ENCODE peak calls at places on chromosomes 2 and 18, in four cellular contexts. One of them, this sample, is unnamed.

GRCh38 chr2:186486651-186487647 is 889 bp downstream of the ZC3H15 start:
- DNase-seq in suprapubic skin: no peak
- DNase-seq in HCT116: no peak
- DNase-seq in GM12878: no peak
- DNase-seq in this sample: no peak

GRCh38 chr2:152594022-152594712 is 123.1 kb downstream of the PRPF40A start:
- DNase-seq in suprapubic skin: no peak
- DNase-seq in HCT116: no peak
- DNase-seq in GM12878: no peak
- DNase-seq in this sample: no peak

GRCh38 chr2:148552675-148553331 is 91.7 kb upstream of the EPC2 start:
- DNase-seq in suprapubic skin: no peak
- DNase-seq in HCT116: no peak
- DNase-seq in GM12878: no peak
- DNase-seq in this sample: no peak

GRCh38 chr2:205484717-205485116 is 197.6 kb upstream of the NRP2 start:
- DNase-seq in suprapubic skin: no peak
- DNase-seq in HCT116: no peak
- DNase-seq in GM12878: no peak
- DNase-seq in this sample: no peak

GRCh38 chr2:178764097-178764496 is 43.1 kb downstream of the TTN start:
- DNase-seq in suprapubic skin: no peak
- DNase-seq in HCT116: no peak
- DNase-seq in GM12878: no peak
- DNase-seq in this sample: no peak

GRCh38 chr18:75063615-75064512 is 145.1 kb downstream of the PTGR3 start:
- DNase-seq in suprapubic skin: no peak
- DNase-seq in HCT116: no peak
- DNase-seq in GM12878: no peak
- DNase-seq in this sample: no peak

GRCh38 chr2:95208101-95208500 is 780 bp downstream of the ZNF892 start:
- DNase-seq in suprapubic skin: no peak
- DNase-seq in HCT116: no peak
- DNase-seq in GM12878: no peak
- DNase-seq in this sample: no peak

GRCh38 chr18:39453882-39454281 is 1888.3 kb upstream of the CELF4 start:
- DNase-seq in suprapubic skin: no peak
- DNase-seq in HCT116: no peak
- DNase-seq in GM12878: no peak
- DNase-seq in this sample: no peak

GRCh38 chr2:101743288-101743687 is 45.8 kb downstream of the MAP4K4 start:
- DNase-seq in suprapubic skin: no peak
- DNase-seq in HCT116: no peak
- DNase-seq in GM12878: no peak
- DNase-seq in this sample: no peak

GRCh38 chr2:219175928-219176817 is 552 bp downstream of the CNPPD1 start:
- DNase-seq in suprapubic skin: no peak
- DNase-seq in HCT116: no peak
- DNase-seq in GM12878: no peak
- DNase-seq in this sample: peak; percentile 52

GRCh38 chr18:13035249-13035914 is 44.2 kb downstream of the CEP192 start:
- DNase-seq in suprapubic skin: no peak
- DNase-seq in HCT116: no peak
- DNase-seq in GM12878: no peak
- DNase-seq in this sample: no peak

GRCh38 chr2:151410485-151410833 is 757 bp downstream of the RIF1 start:
- DNase-seq in suprapubic skin: no peak
- DNase-seq in HCT116: no peak
- DNase-seq in GM12878: no peak
- DNase-seq in this sample: no peak

GRCh38 chr2:47002480-47003381 is 87.1 kb upstream of the MCFD2 start:
- DNase-seq in suprapubic skin: no peak
- DNase-seq in HCT116: no peak
- DNase-seq in GM12878: no peak
- DNase-seq in this sample: no peak

GRCh38 chr18:51767293-51767692 is 569.8 kb upstream of the MEX3C start:
- DNase-seq in suprapubic skin: no peak
- DNase-seq in HCT116: no peak
- DNase-seq in GM12878: no peak
- DNase-seq in this sample: no peak
- TF ChIP-seq POLR2A in suprapubic skin: no peak
- TF ChIP-seq POLR2A in HCT116: no peak
- TF ChIP-seq POLR2A in GM12878: no peak
- TF ChIP-seq POLR2A in this sample: no peak

GRCh38 chr2:144513388-144514100 is 6.4 kb downstream of the ZEB2 start:
- DNase-seq in suprapubic skin: no peak
- DNase-seq in HCT116: no peak
- DNase-seq in GM12878: no peak
- DNase-seq in this sample: no peak

GRCh38 chr2:144515694-144516416 is 4.1 kb downstream of the ZEB2 start:
- DNase-seq in suprapubic skin: no peak
- DNase-seq in HCT116: no peak
- DNase-seq in GM12878: no peak
- DNase-seq in this sample: peak; percentile 59

GRCh38 chr2:144515425-144515693 is 4.6 kb downstream of the ZEB2 start:
- DNase-seq in suprapubic skin: no peak
- DNase-seq in HCT116: no peak
- DNase-seq in GM12878: no peak
- DNase-seq in this sample: no peak

GRCh38 chr2:144516417-144516980 is 3.4 kb downstream of the ZEB2 start:
- DNase-seq in suprapubic skin: no peak
- DNase-seq in HCT116: no peak
- DNase-seq in GM12878: no peak
- DNase-seq in this sample: no peak

GRCh38 chr2:144514731-144515424 is 5.0 kb downstream of the ZEB2 start:
- DNase-seq in suprapubic skin: no peak
- DNase-seq in HCT116: no peak
- DNase-seq in GM12878: no peak
- DNase-seq in this sample: no peak
- H3K4me3 ChIP-seq in suprapubic skin: peak overlapping the region; percentile 72
- H3K4me3 ChIP-seq in HCT116: no peak overlapping the region
- H3K4me3 ChIP-seq in GM12878: no peak overlapping the region
- H3K4me3 ChIP-seq in this sample: peak overlapping the region; percentile 49

DNA sequence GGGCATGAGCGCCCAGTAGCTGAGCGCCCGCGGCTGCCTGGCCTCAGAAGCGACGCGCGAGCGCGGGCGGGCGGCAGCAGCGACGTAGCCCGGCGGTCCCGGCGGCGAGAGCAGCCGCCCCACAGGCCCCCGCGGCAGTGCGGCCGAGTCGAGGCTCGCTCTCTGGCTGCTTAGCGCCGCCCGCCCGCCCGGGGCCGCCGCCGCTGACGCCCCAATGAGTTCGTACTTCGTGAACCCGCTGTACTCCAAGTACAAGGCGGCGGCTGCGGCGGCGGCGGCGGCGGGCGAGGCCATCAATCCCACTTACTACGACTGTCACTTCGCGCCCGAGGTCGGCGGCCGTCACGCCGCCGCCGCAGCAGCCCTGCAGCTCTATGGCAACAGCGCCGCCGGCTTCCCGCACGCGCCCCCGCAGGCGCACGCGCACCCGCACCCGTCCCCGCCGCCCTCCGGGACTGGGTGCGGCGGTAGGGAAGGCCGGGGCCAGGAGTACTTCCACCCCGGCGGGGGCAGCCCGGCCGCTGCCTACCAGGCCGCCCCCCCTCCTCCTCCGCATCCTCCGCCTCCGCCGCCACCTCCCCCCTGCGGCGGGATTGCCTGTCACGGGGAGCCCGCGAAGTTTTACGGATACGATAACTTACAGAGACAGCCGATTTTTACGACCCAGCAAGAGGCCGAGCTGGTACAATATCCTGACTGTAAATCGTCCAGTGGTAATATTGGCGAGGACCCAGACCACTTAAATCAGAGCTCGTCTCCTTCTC is 830 bp downstream of the HOXD8 start:
- DNase-seq in suprapubic skin: no peak
- DNase-seq in HCT116: no peak
- DNase-seq in GM12878: no peak
- DNase-seq in this sample: peak; percentile 85
- TF ChIP-seq POLR2A in suprapubic skin: peak; percentile 23
- TF ChIP-seq POLR2A in HCT116: no peak
- TF ChIP-seq POLR2A in GM12878: no peak
- TF ChIP-seq POLR2A in this sample: peak; percentile 65

GRCh38 chr2:66431840-66432511 is 2.9 kb upstream of the MEIS1 start:
- DNase-seq in suprapubic skin: no peak
- DNase-seq in HCT116: no peak
- DNase-seq in GM12878: no peak
- DNase-seq in this sample: peak; percentile 43

GRCh38 chr2:66428986-66429612 is 5.8 kb upstream of the MEIS1 start:
- DNase-seq in suprapubic skin: no peak
- DNase-seq in HCT116: peak; percentile 18
- DNase-seq in GM12878: no peak
- DNase-seq in this sample: no peak

GRCh38 chr2:66432801-66433694 is 1.9 kb upstream of the MEIS1 start:
- DNase-seq in suprapubic skin: peak; percentile 96
- DNase-seq in HCT116: no peak
- DNase-seq in GM12878: no peak
- DNase-seq in this sample: peak; percentile 94

GRCh38 chr2:66430195-66430905 is 4.6 kb upstream of the MEIS1 start:
- DNase-seq in suprapubic skin: no peak
- DNase-seq in HCT116: no peak
- DNase-seq in GM12878: no peak
- DNase-seq in this sample: no peak

DNA sequence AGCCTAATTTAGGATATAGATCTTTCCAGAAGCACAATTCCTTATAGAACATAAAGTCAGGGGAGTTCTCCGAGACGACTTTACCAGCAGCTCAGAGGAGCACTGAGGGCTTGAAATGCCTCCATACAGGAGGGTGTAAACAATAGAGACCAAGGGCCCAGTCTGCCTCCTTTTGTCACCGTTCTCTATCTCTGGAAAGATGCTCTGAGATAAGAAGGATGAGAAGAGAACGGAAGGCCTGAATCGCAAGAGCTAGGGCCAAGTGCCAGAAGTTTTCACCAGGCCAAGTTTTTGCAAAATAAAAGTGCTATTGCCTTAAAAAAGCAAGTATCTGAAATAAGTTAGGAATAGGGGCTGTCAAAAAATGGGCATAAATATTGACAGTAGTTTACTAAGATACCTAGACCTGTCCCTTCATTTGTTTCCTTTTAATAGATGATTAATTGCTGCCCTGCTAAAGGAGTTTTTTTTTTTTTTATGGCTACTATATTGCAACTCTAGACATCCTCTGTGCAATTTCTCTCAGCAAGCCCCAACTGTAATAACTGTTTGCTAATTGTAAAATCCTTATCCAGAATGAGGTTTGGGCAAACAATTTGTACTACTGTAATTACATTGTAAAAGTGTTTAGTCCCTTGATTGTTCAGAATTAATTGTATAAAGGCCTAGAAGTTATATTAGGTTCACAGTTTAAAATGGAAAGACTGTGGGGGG is 3.9 kb upstream of the MEIS1 start:
- DNase-seq in suprapubic skin: no peak
- DNase-seq in HCT116: no peak
- DNase-seq in GM12878: no peak
- DNase-seq in this sample: peak; percentile 35
- H3K4me3 ChIP-seq in suprapubic skin: no peak overlapping the region
- H3K4me3 ChIP-seq in HCT116: no peak overlapping the region
- H3K4me3 ChIP-seq in GM12878: no peak overlapping the region
- H3K4me3 ChIP-seq in this sample: no peak overlapping the region

DNA sequence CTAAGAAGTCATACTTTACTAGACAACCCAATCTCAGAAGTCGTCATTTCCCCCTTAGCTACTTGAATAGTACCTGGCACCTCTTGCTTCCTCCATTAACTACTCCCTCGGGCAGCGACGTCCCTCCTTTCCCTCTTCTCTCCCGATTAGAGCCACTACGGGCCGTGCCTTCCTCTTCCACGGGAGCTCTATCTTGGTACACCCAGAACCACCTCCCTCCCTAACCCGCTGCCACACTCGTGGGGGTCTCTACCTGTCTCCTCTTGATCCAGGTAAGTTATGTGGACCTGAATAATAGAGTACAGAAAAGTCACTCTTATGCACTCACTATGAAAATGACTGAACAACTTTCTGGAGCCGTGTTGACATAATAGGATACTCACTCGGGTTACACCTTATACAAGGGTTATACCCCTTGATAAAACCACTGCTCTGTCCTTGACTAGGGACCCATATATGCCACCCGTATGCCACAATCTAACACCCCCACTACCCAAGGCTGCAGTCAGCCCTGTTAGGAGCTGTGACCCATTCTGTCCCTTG is 595 bp upstream of the HDHD2 start:
- DNase-seq in suprapubic skin: peak; percentile 78
- DNase-seq in HCT116: no peak
- DNase-seq in GM12878: no peak
- DNase-seq in this sample: no peak
- TF ChIP-seq POLR2A in suprapubic skin: no peak
- TF ChIP-seq POLR2A in HCT116: no peak
- TF ChIP-seq POLR2A in GM12878: no peak
- TF ChIP-seq POLR2A in this sample: no peak

DNA sequence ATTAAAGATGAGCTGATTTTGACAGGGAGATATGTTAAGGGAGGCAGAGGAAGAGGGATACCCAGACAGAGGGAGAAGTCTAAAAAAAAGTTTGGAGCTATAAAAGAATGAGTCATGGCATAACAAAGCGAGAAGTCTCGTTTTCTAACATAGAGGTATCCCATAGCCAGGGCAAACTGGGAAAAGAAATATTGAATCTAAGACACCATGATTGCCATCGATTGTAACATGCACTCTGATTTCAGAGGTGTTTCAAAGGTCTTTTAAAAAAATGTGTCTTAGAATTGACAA is 110.7 kb downstream of the MDH1 start:
- DNase-seq in suprapubic skin: no peak
- DNase-seq in HCT116: no peak
- DNase-seq in GM12878: no peak
- DNase-seq in this sample: no peak
- H3K4me3 ChIP-seq in suprapubic skin: no peak overlapping the region
- H3K4me3 ChIP-seq in HCT116: no peak overlapping the region
- H3K4me3 ChIP-seq in GM12878: no peak overlapping the region
- H3K4me3 ChIP-seq in this sample: no peak overlapping the region

DNA sequence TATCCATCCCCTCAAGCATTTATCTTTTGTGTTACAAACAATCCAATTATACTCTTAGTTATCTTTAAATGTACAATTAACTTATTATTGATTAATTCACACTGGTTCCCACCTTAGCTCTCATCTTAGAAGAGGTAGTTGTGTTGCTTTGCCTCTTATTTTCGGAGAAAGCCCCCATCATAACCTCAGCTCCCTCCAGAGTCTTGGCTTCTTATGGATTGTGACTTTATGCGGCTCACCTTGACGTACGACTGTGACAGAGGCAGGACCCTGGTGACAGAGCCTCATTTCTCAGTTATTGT is 132.9 kb downstream of the SPTBN1 start:
- DNase-seq in suprapubic skin: no peak
- DNase-seq in HCT116: no peak
- DNase-seq in GM12878: no peak
- DNase-seq in this sample: no peak
- TF ChIP-seq POLR2A in suprapubic skin: no peak
- TF ChIP-seq POLR2A in HCT116: no peak
- TF ChIP-seq POLR2A in GM12878: no peak
- TF ChIP-seq POLR2A in this sample: no peak

This sample was measured in uterus.